ENCODE peak calls at places on chromosomes 3 and 15, in six cellular contexts. One of them, this sample, is unnamed.

GRCh38 chr3:149902498-149903139 is 68.1 kb downstream of the PFN2 start:
- DNase-seq in stimulated activated CD4-positive, alpha-beta T cell treated with anti-CD3 and anti-CD28 coated beads, Interleukin-1b, Interleukin-23, amount 100 ng/mL, for 4 hours: no peak
- DNase-seq in hypothalamus: no peak
- DNase-seq in AG10803: no peak
- DNase-seq in adrenal gland: no peak
- DNase-seq in sigmoid colon: no peak
- DNase-seq in this sample: no peak

GRCh38 chr3:130341388-130341787 is 4.1 kb upstream of the COL6A5 start:
- DNase-seq in stimulated activated CD4-positive, alpha-beta T cell treated with anti-CD3 and anti-CD28 coated beads, Interleukin-1b, Interleukin-23, amount 100 ng/mL, for 4 hours: no peak
- DNase-seq in hypothalamus: no peak
- DNase-seq in AG10803: peak
- DNase-seq in adrenal gland: no peak
- DNase-seq in sigmoid colon: no peak
- DNase-seq in this sample: no peak

GRCh38 chr3:127153506-127153815 is 39.5 kb upstream of the PRR23E start:
- DNase-seq in stimulated activated CD4-positive, alpha-beta T cell treated with anti-CD3 and anti-CD28 coated beads, Interleukin-1b, Interleukin-23, amount 100 ng/mL, for 4 hours: no peak
- DNase-seq in hypothalamus: no peak
- DNase-seq in AG10803: no peak
- DNase-seq in adrenal gland: no peak
- DNase-seq in sigmoid colon: peak
- DNase-seq in this sample: no peak

GRCh38 chr3:49609815-49610214 is 55.5 kb downstream of the BSN start:
- DNase-seq in stimulated activated CD4-positive, alpha-beta T cell treated with anti-CD3 and anti-CD28 coated beads, Interleukin-1b, Interleukin-23, amount 100 ng/mL, for 4 hours: no peak
- DNase-seq in hypothalamus: peak
- DNase-seq in AG10803: no peak
- DNase-seq in adrenal gland: peak
- DNase-seq in sigmoid colon: no peak
- DNase-seq in this sample: peak

GRCh38 chr3:185254799-185255198 is 950 bp upstream of the EHHADH start:
- DNase-seq in stimulated activated CD4-positive, alpha-beta T cell treated with anti-CD3 and anti-CD28 coated beads, Interleukin-1b, Interleukin-23, amount 100 ng/mL, for 4 hours: no peak
- DNase-seq in hypothalamus: no peak
- DNase-seq in AG10803: no peak
- DNase-seq in adrenal gland: no peak
- DNase-seq in sigmoid colon: no peak
- DNase-seq in this sample: no peak

GRCh38 chr3:40924559-40925058 is 274.7 kb upstream of the CTNNB1 start:
- DNase-seq in stimulated activated CD4-positive, alpha-beta T cell treated with anti-CD3 and anti-CD28 coated beads, Interleukin-1b, Interleukin-23, amount 100 ng/mL, for 4 hours: no peak
- DNase-seq in hypothalamus: no peak
- DNase-seq in AG10803: no peak
- DNase-seq in adrenal gland: peak
- DNase-seq in sigmoid colon: no peak
- DNase-seq in this sample: no peak

GRCh38 chr15:84783493-84784251 is 33.5 kb upstream of the ALPK3 start:
- DNase-seq in stimulated activated CD4-positive, alpha-beta T cell treated with anti-CD3 and anti-CD28 coated beads, Interleukin-1b, Interleukin-23, amount 100 ng/mL, for 4 hours: no peak
- DNase-seq in hypothalamus: no peak
- DNase-seq in AG10803: no peak
- DNase-seq in adrenal gland: no peak
- DNase-seq in sigmoid colon: no peak
- DNase-seq in this sample: no peak

GRCh38 chr3:53122933-53123305 is 7.3 kb downstream of the RFT1 start:
- DNase-seq in stimulated activated CD4-positive, alpha-beta T cell treated with anti-CD3 and anti-CD28 coated beads, Interleukin-1b, Interleukin-23, amount 100 ng/mL, for 4 hours: no peak
- DNase-seq in hypothalamus: no peak
- DNase-seq in AG10803: no peak
- DNase-seq in adrenal gland: no peak
- DNase-seq in sigmoid colon: no peak
- DNase-seq in this sample: no peak

This sample was measured in left ventricle myocardium superior.